ENCODE peak calls at places on chromosomes 2 and 18, in four cellular contexts. One of them, this sample, is unnamed.

GRCh38 chr2:20151116-20151571 is 73.8 kb downstream of the SDC1 start:
- DNase-seq in stomach: no peak
- DNase-seq in transverse colon: peak; percentile 31
- DNase-seq in HepG2: no peak
- DNase-seq in this sample: no peak

GRCh38 chr2:217521820-217522219 is 481.0 kb downstream of the TNS1 start:
- DNase-seq in stomach: no peak
- DNase-seq in transverse colon: no peak
- DNase-seq in HepG2: no peak
- DNase-seq in this sample: no peak

GRCh38 chr2:229409751-229410181 is 138.7 kb upstream of the PID1 start:
- DNase-seq in stomach: no peak
- DNase-seq in transverse colon: no peak
- DNase-seq in HepG2: no peak
- DNase-seq in this sample: no peak

GRCh38 chr2:236290742-236291425 is 26.7 kb upstream of the ASB18 start:
- DNase-seq in stomach: no peak
- DNase-seq in transverse colon: no peak
- DNase-seq in HepG2: no peak
- DNase-seq in this sample: peak; percentile 77

GRCh38 chr2:169141713-169142352 is 72.5 kb downstream of the DHRS9 start:
- DNase-seq in stomach: peak; percentile 67
- DNase-seq in transverse colon: peak; percentile 68
- DNase-seq in HepG2: peak; percentile 46
- DNase-seq in this sample: peak; percentile 90

GRCh38 chr2:120945832-120946231 is 210.2 kb downstream of the GLI2 start:
- DNase-seq in stomach: no peak
- DNase-seq in transverse colon: no peak
- DNase-seq in HepG2: no peak
- DNase-seq in this sample: no peak

GRCh38 chr2:72097276-72097675 is 50.4 kb downstream of the CYP26B1 start:
- DNase-seq in stomach: no peak
- DNase-seq in transverse colon: no peak
- DNase-seq in HepG2: no peak
- DNase-seq in this sample: no peak

GRCh38 chr18:50853863-50854271 is 25.1 kb upstream of the ME2 start:
- DNase-seq in stomach: peak; percentile 29
- DNase-seq in transverse colon: peak; percentile 57
- DNase-seq in HepG2: peak; percentile 51
- DNase-seq in this sample: no peak

GRCh38 chr2:140440815-140441214 is 1660.6 kb upstream of the NXPH2 start:
- DNase-seq in stomach: no peak
- DNase-seq in transverse colon: no peak
- DNase-seq in HepG2: no peak
- DNase-seq in this sample: no peak

GRCh38 chr18:46422552-46423055 is 234.4 kb downstream of the LOXHD1 start:
- DNase-seq in stomach: no peak
- DNase-seq in transverse colon: no peak
- DNase-seq in HepG2: no peak
- DNase-seq in this sample: no peak

GRCh38 chr2:185179783-185180182 is 558.8 kb upstream of the FSIP2 start:
- DNase-seq in stomach: no peak
- DNase-seq in transverse colon: no peak
- DNase-seq in HepG2: no peak
- DNase-seq in this sample: no peak

GRCh38 chr2:42984081-42984480 is 191.7 kb upstream of the HAAO start:
- DNase-seq in stomach: no peak
- DNase-seq in transverse colon: no peak
- DNase-seq in HepG2: no peak
- DNase-seq in this sample: no peak

GRCh38 chr2:235766206-235766794 is 272.5 kb downstream of the AGAP1 start:
- DNase-seq in stomach: peak; percentile 65
- DNase-seq in transverse colon: peak; percentile 73
- DNase-seq in HepG2: peak; percentile 70
- DNase-seq in this sample: peak; percentile 94

GRCh38 chr2:210299974-210300373 is 15.0 kb downstream of the MYL1 start:
- DNase-seq in stomach: no peak
- DNase-seq in transverse colon: no peak
- DNase-seq in HepG2: no peak
- DNase-seq in this sample: no peak

GRCh38 chr2:42035241-42035640 is 12.6 kb upstream of the PKDCC start:
- DNase-seq in stomach: no peak
- DNase-seq in transverse colon: no peak
- DNase-seq in HepG2: no peak
- DNase-seq in this sample: no peak

GRCh38 chr2:183010112-183010511 is 28.1 kb downstream of the NCKAP1 start:
- DNase-seq in stomach: no peak
- DNase-seq in transverse colon: no peak
- DNase-seq in HepG2: no peak
- DNase-seq in this sample: no peak

GRCh38 chr18:74082476-74083070 is 65.1 kb downstream of the FBXO15 start:
- DNase-seq in stomach: peak; percentile 43
- DNase-seq in transverse colon: peak; percentile 66
- DNase-seq in HepG2: peak; percentile 65
- DNase-seq in this sample: no peak

GRCh38 chr2:74764429-74765272 is 69.3 kb upstream of the HK2 start:
- DNase-seq in stomach: no peak
- DNase-seq in transverse colon: no peak
- DNase-seq in HepG2: peak; percentile 100
- DNase-seq in this sample: no peak

GRCh38 chr18:41940506-41941215 is 14.4 kb upstream of the PIK3C3 start:
- DNase-seq in stomach: no peak
- DNase-seq in transverse colon: no peak
- DNase-seq in HepG2: no peak
- DNase-seq in this sample: no peak

GRCh38 chr2:203751886-203752285 is 45.4 kb downstream of the CD28 start:
- DNase-seq in stomach: no peak
- DNase-seq in transverse colon: no peak
- DNase-seq in HepG2: no peak
- DNase-seq in this sample: no peak

GRCh38 chr2:201254331-201254730 is 6.0 kb upstream of the CASP8 start:
- DNase-seq in stomach: peak; percentile 43
- DNase-seq in transverse colon: peak; percentile 61
- DNase-seq in HepG2: peak; percentile 63
- DNase-seq in this sample: peak; percentile 82

GRCh38 chr18:655445-655844 is 2.0 kb upstream of the TYMS start:
- DNase-seq in stomach: no peak
- DNase-seq in transverse colon: no peak
- DNase-seq in HepG2: no peak
- DNase-seq in this sample: no peak

GRCh38 chr2:20614201-20615045 is 36.5 kb downstream of the HS1BP3 start:
- DNase-seq in stomach: peak; percentile 69
- DNase-seq in transverse colon: peak; percentile 8
- DNase-seq in HepG2: peak; percentile 73
- DNase-seq in this sample: no peak

GRCh38 chr2:69645926-69646325 is 2.4 kb upstream of the AAK1 start:
- DNase-seq in stomach: no peak
- DNase-seq in transverse colon: no peak
- DNase-seq in HepG2: no peak
- DNase-seq in this sample: no peak

GRCh38 chr18:36688020-36688965 is 140.5 kb downstream of the TPGS2 start:
- DNase-seq in stomach: peak; percentile 65
- DNase-seq in transverse colon: peak; percentile 66
- DNase-seq in HepG2: peak; percentile 52
- DNase-seq in this sample: no peak

GRCh38 chr2:98442488-98442887 is 2.2 kb upstream of the INPP4A start:
- DNase-seq in stomach: no peak
- DNase-seq in transverse colon: no peak
- DNase-seq in HepG2: no peak
- DNase-seq in this sample: no peak

GRCh38 chr2:113720167-113720566 is 36.3 kb downstream of the SLC35F5 start:
- DNase-seq in stomach: no peak
- DNase-seq in transverse colon: no peak
- DNase-seq in HepG2: peak; percentile 19
- DNase-seq in this sample: no peak

GRCh38 chr2:8656160-8656641 is 25.7 kb upstream of the ID2 start:
- DNase-seq in stomach: no peak
- DNase-seq in transverse colon: no peak
- DNase-seq in HepG2: peak; percentile 94
- DNase-seq in this sample: no peak

GRCh38 chr18:58866261-58867232 is 1.9 kb downstream of the ZNF532 start:
- DNase-seq in stomach: no peak
- DNase-seq in transverse colon: no peak
- DNase-seq in HepG2: no peak
- DNase-seq in this sample: no peak

GRCh38 chr2:64996914-64997313 is 7.7 kb downstream of the SLC1A4 start:
- DNase-seq in stomach: no peak
- DNase-seq in transverse colon: no peak
- DNase-seq in HepG2: no peak
- DNase-seq in this sample: no peak

GRCh38 chr2:190563109-190563508 is 28.6 kb upstream of the NEMP2 start:
- DNase-seq in stomach: no peak
- DNase-seq in transverse colon: no peak
- DNase-seq in HepG2: no peak
- DNase-seq in this sample: no peak

GRCh38 chr2:99350194-99350593 is 13.0 kb downstream of the EIF5B start:
- DNase-seq in stomach: no peak
- DNase-seq in transverse colon: no peak
- DNase-seq in HepG2: no peak
- DNase-seq in this sample: no peak

GRCh38 chr2:206452242-206452641 is 8.9 kb downstream of the ADAM23 start:
- DNase-seq in stomach: no peak
- DNase-seq in transverse colon: no peak
- DNase-seq in HepG2: no peak
- DNase-seq in this sample: no peak

GRCh38 chr2:168053676-168054075 is 193.7 kb downstream of the STK39 start:
- DNase-seq in stomach: no peak
- DNase-seq in transverse colon: no peak
- DNase-seq in HepG2: no peak
- DNase-seq in this sample: no peak
- TF ChIP-seq EP300 in stomach: no peak
- TF ChIP-seq EP300 in transverse colon: no peak
- TF ChIP-seq EP300 in HepG2: no peak
- TF ChIP-seq EP300 in this sample: no peak

GRCh38 chr2:192190474-192190873 is 4.3 kb downstream of the TMEFF2 start:
- DNase-seq in stomach: no peak
- DNase-seq in transverse colon: no peak
- DNase-seq in HepG2: peak; percentile 20
- DNase-seq in this sample: no peak
- TF ChIP-seq CTCF in stomach: no peak
- TF ChIP-seq CTCF in transverse colon: no peak
- TF ChIP-seq CTCF in HepG2: peak; percentile 29
- TF ChIP-seq CTCF in this sample: no peak

DNA sequence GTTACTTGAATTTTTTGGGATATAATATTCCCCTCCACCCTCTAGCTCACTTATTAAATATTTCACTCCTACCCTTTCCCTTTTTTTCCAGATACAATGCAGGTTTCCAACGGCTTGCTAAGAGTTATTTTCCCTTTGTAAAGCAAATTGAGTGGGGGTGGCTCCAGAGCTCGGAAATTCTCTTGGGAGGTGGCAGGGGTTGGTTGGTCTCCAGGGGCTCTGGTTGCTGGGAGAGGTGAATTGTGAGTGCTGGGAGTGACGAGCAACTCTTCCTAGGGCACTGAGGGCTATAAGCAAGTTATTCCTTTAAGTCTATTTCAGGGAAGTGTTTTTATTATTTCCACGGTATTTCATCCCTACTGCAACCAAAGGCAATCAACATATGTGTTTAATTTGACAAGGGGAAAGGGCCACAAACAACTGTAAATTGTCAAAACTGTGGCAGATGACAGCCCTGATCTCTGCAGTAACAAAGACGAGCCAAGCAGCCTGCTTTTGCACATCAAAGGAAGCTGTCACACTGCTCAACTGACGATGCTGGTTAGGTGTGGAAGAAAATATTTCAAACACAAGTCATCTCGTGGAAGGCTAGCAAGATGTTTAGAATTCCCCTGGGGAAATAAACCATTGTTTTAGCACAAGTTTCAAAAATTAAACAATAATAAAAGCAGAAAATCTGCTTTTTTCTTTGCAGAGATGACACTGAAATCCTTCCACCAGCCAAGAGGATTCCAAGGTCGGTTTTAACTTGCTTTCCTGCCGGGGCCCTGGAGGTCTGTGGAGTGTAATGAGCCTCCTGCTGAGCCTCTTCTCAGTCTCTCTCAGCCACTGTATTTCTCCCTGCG is 34.8 kb upstream of the ASXL2 start:
- DNase-seq in stomach: no peak
- DNase-seq in transverse colon: no peak
- DNase-seq in HepG2: no peak
- DNase-seq in this sample: no peak
- TF ChIP-seq EP300 in stomach: no peak
- TF ChIP-seq EP300 in transverse colon: no peak
- TF ChIP-seq EP300 in HepG2: no peak
- TF ChIP-seq EP300 in this sample: no peak

GRCh38 chr18:79394438-79395307 is 1.1 kb upstream of the NFATC1 start:
- DNase-seq in stomach: no peak
- DNase-seq in transverse colon: no peak
- DNase-seq in HepG2: no peak
- DNase-seq in this sample: no peak

GRCh38 chr18:79395308-79395640 is 456 bp upstream of the NFATC1 start:
- DNase-seq in stomach: no peak
- DNase-seq in transverse colon: no peak
- DNase-seq in HepG2: no peak
- DNase-seq in this sample: no peak

GRCh38 chr18:79392226-79392625 is 3.5 kb upstream of the NFATC1 start:
- DNase-seq in stomach: no peak
- DNase-seq in transverse colon: no peak
- DNase-seq in HepG2: no peak
- DNase-seq in this sample: no peak

GRCh38 chr18:79393181-79393598 is 2.5 kb upstream of the NFATC1 start:
- DNase-seq in stomach: no peak
- DNase-seq in transverse colon: no peak
- DNase-seq in HepG2: no peak
- DNase-seq in this sample: no peak

DNA sequence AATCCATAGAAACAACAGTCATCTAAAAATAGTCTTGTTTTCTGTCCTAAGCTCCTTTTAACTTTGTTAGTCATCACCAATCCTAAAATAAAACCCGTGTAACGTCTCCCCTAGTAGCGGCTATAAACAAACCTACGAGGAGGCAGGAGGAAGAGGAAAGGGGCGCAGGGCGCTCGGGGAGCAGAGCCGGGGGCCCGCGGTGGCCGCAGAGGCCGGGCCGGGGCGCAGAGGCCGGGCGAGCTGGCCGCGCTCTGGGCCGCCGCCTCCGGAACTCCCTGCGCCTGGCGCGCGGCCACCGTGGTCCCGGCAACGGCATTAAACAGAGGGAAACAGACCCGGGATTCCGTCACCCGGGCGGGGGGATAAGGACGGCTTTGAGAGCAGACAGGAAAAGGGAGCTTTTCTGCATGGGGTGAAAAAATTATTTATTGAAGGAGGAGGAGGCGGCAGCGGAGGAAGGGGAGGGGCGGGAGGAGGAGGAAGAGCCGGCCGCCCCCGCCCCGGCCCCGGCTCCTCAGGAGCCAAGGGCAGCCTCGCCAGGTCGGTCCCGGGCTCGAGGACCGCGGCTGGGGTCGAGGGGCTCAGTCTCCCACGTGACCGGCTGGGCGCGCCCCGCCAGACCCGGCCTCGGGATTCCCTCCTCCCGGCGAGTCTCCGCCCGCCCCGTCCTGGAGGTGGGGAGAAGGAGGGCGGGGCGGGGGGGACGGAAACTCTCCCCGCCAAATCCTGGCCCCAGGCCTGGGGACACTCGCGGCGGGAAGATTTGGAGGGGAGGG is 1.9 kb upstream of the NFATC1 start:
- DNase-seq in stomach: peak; percentile 83
- DNase-seq in transverse colon: peak; percentile 83
- DNase-seq in HepG2: peak; percentile 28
- DNase-seq in this sample: no peak
- TF ChIP-seq CTCF in stomach: no peak
- TF ChIP-seq CTCF in transverse colon: no peak
- TF ChIP-seq CTCF in HepG2: no peak
- TF ChIP-seq CTCF in this sample: no peak

GRCh38 chr2:148590613-148591012 is 53.9 kb upstream of the EPC2 start:
- DNase-seq in stomach: no peak
- DNase-seq in transverse colon: no peak
- DNase-seq in HepG2: no peak
- DNase-seq in this sample: no peak
- TF ChIP-seq EP300 in stomach: no peak
- TF ChIP-seq EP300 in transverse colon: no peak
- TF ChIP-seq EP300 in HepG2: no peak
- TF ChIP-seq EP300 in this sample: no peak